ENCODE peak calls at places on chromosomes 12 and 14, in six cellular contexts. H is uterus, I is GM12878, T is NB4, F is right lobe of liver, P is thyroid gland. E is an unnamed sample.

GRCh38 chr12:55072093-55072492 is 52.3 kb downstream of the NEUROD4 start:
- DNase-seq in H (no peak), F (peak; percentile 72), T (peak; percentile 65), I (no peak), P (peak; percentile 17), E (peak; percentile 15)

GRCh38 chr12:50220357-50221061 is 53.3 kb upstream of the CERS5 start:
- DNase-seq in F (no peak), T (peak; percentile 81), P (no peak), I (peak; percentile 57), H (no peak), E (no peak)

GRCh38 chr12:91023326-91024004 is 18.7 kb upstream of the EPYC start:
- DNase-seq in I (no peak), F (no peak), T (no peak), H (no peak), P (no peak), E (no peak)

GRCh38 chr12:121165316-121165715 is 32.6 kb downstream of the P2RX7 start:
- DNase-seq in H (no peak), T (no peak), P (no peak), F (no peak), I (no peak), E (no peak)

GRCh38 chr12:105946541-105946940 is 192.2 kb downstream of the NUAK1 start:
- DNase-seq in T (no peak), I (no peak), H (peak; percentile 37), F (no peak), P (no peak), E (no peak)

GRCh38 chr14:91338369-91338768 is 79.3 kb downstream of the CCDC88C start:
- DNase-seq in H (no peak), I (no peak), P (no peak), F (no peak), T (no peak), E (no peak)

GRCh38 chr14:85934123-85934885 is 404.4 kb downstream of the FLRT2 start:
- DNase-seq in H (peak; percentile 14), P (no peak), T (peak; percentile 73), I (peak; percentile 66), F (peak; percentile 60), E (no peak)

GRCh38 chr12:75720807-75721206 is 209.4 kb upstream of the KRR1 start:
- DNase-seq in F (no peak), I (no peak), P (peak; percentile 73), T (no peak), H (no peak), E (no peak)

GRCh38 chr12:69898236-69898635 is 73.2 kb downstream of the MYRFL start:
- DNase-seq in H (no peak), F (no peak), I (no peak), T (no peak), P (no peak), E (no peak)

GRCh38 chr12:57208946-57209282 is 7.7 kb upstream of the NXPH4 start:
- DNase-seq in I (no peak), T (no peak), H (no peak), F (no peak), P (no peak), E (no peak)

GRCh38 chr12:103560604-103561101 is 26.4 kb upstream of the STAB2 start:
- DNase-seq in I (no peak), P (no peak), H (no peak), F (no peak), T (peak; percentile 9), E (no peak)

GRCh38 chr14:86038401-86038985 is 508.5 kb downstream of the FLRT2 start:
- DNase-seq in F (peak; percentile 53), I (no peak), T (peak; percentile 59), H (no peak), P (peak; percentile 23), E (no peak)

GRCh38 chr12:6635856-6636521 is at the start of gene LPAR5:
- DNase-seq in I (no peak), P (peak; percentile 81), T (peak; percentile 70), F (no peak), H (no peak), E (peak; percentile 75)
- TF ChIP-seq POLR2A in I (peak; percentile 75), P (no peak), T (peak; percentile 38), F (no peak), H (no peak), E (no peak)

GRCh38 chr12:63752283-63752682 is 27.4 kb upstream of the RXYLT1 start:
- DNase-seq in H (no peak), F (no peak), T (peak; percentile 16), P (no peak), I (no peak), E (no peak)

GRCh38 chr12:63753743-63754142 is 26.0 kb upstream of the RXYLT1 start:
- DNase-seq in P (no peak), T (no peak), I (no peak), F (no peak), H (no peak), E (no peak)
- TF ChIP-seq CTCF in P (no peak), T (no peak), I (no peak), F (no peak), H (no peak), E (no peak)

DNA sequence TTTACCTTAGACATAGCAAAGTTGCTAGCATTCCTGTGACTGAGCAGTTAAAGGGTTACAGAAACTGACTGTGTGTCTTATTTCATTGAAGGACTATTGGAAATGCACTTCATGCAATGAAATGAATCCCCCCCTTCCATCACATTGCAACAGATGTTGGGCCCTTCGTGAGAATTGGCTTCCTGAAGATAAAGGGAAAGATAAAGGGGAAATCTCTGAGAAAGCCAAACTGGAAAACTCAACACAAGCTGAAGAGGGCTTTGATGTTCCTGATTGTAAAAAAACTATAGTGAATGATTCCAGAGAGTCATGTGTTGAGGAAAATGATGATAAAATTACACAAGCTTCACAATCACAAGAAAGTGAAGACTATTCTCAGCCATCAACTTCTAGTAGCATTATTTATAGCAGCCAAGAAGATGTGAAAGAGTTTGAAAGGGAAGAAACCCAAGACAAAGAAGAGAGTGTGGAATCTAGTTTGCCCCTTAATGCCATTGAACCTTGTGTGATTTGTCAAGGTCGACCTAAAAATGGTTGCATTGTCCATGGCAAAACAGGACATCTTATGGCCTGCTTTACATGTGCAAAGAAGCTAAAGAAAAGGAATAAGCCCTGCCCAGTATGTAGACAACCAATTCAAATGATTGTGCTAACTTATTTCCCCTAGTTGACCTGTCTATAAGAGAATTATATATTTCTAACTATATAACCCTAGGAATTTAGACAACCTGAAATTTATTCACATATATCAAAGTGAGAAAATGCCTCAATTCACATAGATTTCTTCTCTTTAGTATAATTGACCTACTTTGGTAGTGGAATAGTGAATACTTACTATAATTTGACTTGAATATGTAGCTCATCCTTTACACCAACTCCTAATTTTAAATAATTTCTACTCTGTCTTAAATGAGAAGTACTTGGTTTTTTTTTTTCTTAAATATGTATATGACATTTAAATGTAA is 31.5 kb downstream of the MDM2 start:
- DNase-seq in T (no peak), F (no peak), I (no peak), H (no peak), P (no peak), E (no peak)
- TF ChIP-seq POLR2A in T (no peak), F (no peak), I (peak; percentile 28), H (no peak), P (no peak), E (no peak)

GRCh38 chr12:89051065-89051677 is 301.1 kb downstream of the DUSP6 start:
- DNase-seq in P (no peak), H (no peak), T (peak; percentile 82), I (no peak), F (no peak), E (peak; percentile 42)
- TF ChIP-seq CTCF in P (peak; percentile 90), H (peak; percentile 71), T (peak; percentile 93), I (peak; percentile 66), F (peak; percentile 90), E (no peak)

GRCh38 chr14:68476965-68477455 is 315.9 kb downstream of the ZFP36L1 start:
- DNase-seq in F (no peak), P (no peak), I (no peak), H (no peak), T (no peak), E (no peak)

GRCh38 chr14:68475802-68476201 is 317.1 kb downstream of the ZFP36L1 start:
- DNase-seq in P (no peak), H (no peak), I (no peak), F (no peak), T (no peak), E (no peak)

GRCh38 chr14:68474741-68475140 is 318.1 kb downstream of the ZFP36L1 start:
- DNase-seq in T (no peak), I (no peak), H (no peak), F (no peak), P (no peak), E (no peak)

GRCh38 chr14:68473794-68474193 is 319.1 kb downstream of the ZFP36L1 start:
- DNase-seq in P (no peak), T (no peak), I (no peak), H (no peak), F (no peak), E (no peak)

DNA sequence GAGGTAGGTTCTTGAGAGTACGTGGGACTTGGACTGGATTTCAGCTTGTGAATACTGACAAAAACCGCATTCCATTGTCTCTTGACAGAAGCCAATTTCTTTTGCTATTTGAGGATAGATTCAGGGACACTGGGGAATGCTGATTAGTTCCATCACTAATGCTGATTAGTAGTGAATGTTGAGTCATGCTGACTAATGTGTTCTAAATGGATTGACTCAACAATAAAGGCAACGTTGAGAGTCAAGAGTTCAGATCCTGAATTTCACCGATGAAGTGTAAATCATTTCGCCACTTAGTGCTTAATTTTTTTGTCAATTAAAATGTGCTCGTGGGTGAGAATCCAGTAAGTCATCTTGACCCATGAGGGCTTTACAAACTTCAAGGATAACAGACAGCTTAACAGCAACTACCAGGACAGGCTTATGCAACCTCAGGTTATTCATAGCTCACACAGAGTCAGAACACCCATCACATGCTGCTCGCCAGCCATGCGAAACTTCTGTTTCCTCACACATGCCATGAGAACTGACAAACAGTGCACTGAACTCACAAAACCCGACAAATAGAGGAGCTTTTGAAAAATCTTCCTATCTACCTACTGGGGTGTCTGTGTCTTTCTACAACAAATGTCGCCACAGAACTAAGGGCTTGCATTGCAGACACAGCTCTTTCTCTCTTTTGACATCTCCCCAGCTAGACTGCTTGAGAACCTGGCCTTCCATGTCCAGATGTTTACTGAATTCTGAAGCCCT is 316.5 kb downstream of the ZFP36L1 start:
- DNase-seq in H (peak; percentile 90), I (peak; percentile 93), T (peak; percentile 8), P (peak; percentile 92), F (peak; percentile 71), E (peak; percentile 86)
- TF ChIP-seq POLR2A in H (no peak), I (no peak), T (no peak), P (no peak), F (peak; percentile 16), E (no peak)

GRCh38 chr14:59022144-59022543 is 166.3 kb upstream of the DAAM1 start:
- DNase-seq in H (no peak), I (no peak), F (no peak), T (no peak), P (no peak), E (no peak)
- TF ChIP-seq CTCF in H (no peak), I (peak; percentile 10), F (peak; percentile 16), T (peak; percentile 19), P (no peak), E (no peak)

GRCh38 chr12:124453419-124454351 is 113.7 kb downstream of the NCOR2 start:
- DNase-seq in I (peak; percentile 72), T (peak; percentile 99), F (peak; percentile 71), P (peak; percentile 46), H (peak; percentile 79), E (peak; percentile 81)
- TF ChIP-seq POLR2A in I (peak; percentile 78), T (no peak), F (no peak), P (no peak), H (no peak), E (no peak)

GRCh38 chr12:130155416-130156073 is 6.7 kb upstream of the FZD10 start:
- DNase-seq in P (no peak), F (no peak), H (no peak), T (no peak), I (no peak), E (no peak)
- TF ChIP-seq CTCF in P (no peak), F (no peak), H (no peak), T (no peak), I (no peak), E (no peak)